ENCODE peak calls at places on chromosomes 13 and 19, in four cellular contexts. B is HEK293T; C is stimulated activated naive CD8-positive, alpha-beta T cell treated with anti-CD3 and anti-CD28 coated beads, Interleukin-15, Interleukin-2, amounts not matched to agents 100 U/mL and 50 U/mL, for 24 hours; G is HFF-Myc. S is an unnamed sample.

GRCh38 chr13:101309014-101309619 is 107.2 kb downstream of the NALCN start:
- DNase-seq in C (no peak), G (no peak), B (no peak), S (no peak)

GRCh38 chr13:30857636-30858035 is 48.4 kb upstream of the MEDAG start:
- DNase-seq in C (no peak), B (no peak), G (no peak), S (no peak)

GRCh38 chr13:31793246-31793645 is 53.9 kb downstream of the RXFP2 start:
- DNase-seq in G (no peak), B (no peak), C (no peak), S (no peak)

GRCh38 chr19:46784262-46785053 is 3.9 kb downstream of the SLC1A5 start:
- DNase-seq in C (peak), G (no peak), B (peak), S (peak)

GRCh38 chr19:18876865-18877264 is 19.1 kb downstream of the CERS1 start:
- DNase-seq in B (no peak), C (no peak), G (no peak), S (no peak)

GRCh38 chr13:98370806-98371553 is 193.9 kb upstream of the RNF113B start:
- DNase-seq in C (no peak), G (peak), B (no peak), S (no peak)

GRCh38 chr13:99496322-99497142 is 4.7 kb upstream of the TM9SF2 start:
- DNase-seq in C (peak), G (no peak), B (no peak), S (no peak)

GRCh38 chr13:113656015-113656588 is 1.9 kb downstream of the ATP4B start:
- DNase-seq in G (no peak), B (no peak), C (no peak), S (no peak)

GRCh38 chr19:15265849-15266248 is 33.6 kb upstream of the EPHX3 start:
- DNase-seq in B (no peak), G (peak), C (no peak), S (no peak)

GRCh38 chr19:13284929-13285928 is 135.0 kb downstream of the IER2 start:
- DNase-seq in C (no peak), B (no peak), G (no peak), S (no peak)

GRCh38 chr19:17605761-17606745 is 50.6 kb downstream of the COLGALT1 start:
- DNase-seq in G (peak), C (peak), B (peak), S (peak)

GRCh38 chr19:7109678-7110289 is 40.3 kb downstream of the ZNF557 start:
- DNase-seq in G (no peak), C (no peak), B (no peak), S (no peak)

GRCh38 chr19:49820125-49820524 is 2.0 kb downstream of the MED25 start:
- DNase-seq in B (no peak), G (no peak), C (no peak), S (no peak)

GRCh38 chr13:44763604-44764311 is 187.6 kb upstream of the TSC22D1 start:
- DNase-seq in C (no peak), G (no peak), B (no peak), S (no peak)

GRCh38 chr13:61414136-61414535 is 1.5 kb downstream of the PCDH20 start:
- DNase-seq in B (peak), C (no peak), G (no peak), S (no peak)

GRCh38 chr13:110015253-110015652 is 228.9 kb upstream of the IRS2 start:
- DNase-seq in C (no peak), B (no peak), G (no peak), S (no peak)

GRCh38 chr19:38005224-38005614 is 98.2 kb downstream of the SIPA1L3 start:
- DNase-seq in B (no peak), G (no peak), C (no peak), S (no peak)

GRCh38 chr19:18440421-18440877 is 2.5 kb upstream of the ISYNA1 start:
- DNase-seq in G (no peak), C (peak), B (no peak), S (no peak)

GRCh38 chr19:41442473-41443360 is at the start of gene ERICH4:
- DNase-seq in B (no peak), G (no peak), C (no peak), S (no peak)

GRCh38 chr19:2819540-2820111 is at the start of gene ZNF554:
- DNase-seq in B (peak), G (peak), C (peak), S (peak)

GRCh38 chr19:15623711-15624318 is 8.8 kb downstream of the CYP4F8 start:
- DNase-seq in B (no peak), G (no peak), C (peak), S (no peak)

GRCh38 chr13:35881360-35881759 is 249.8 kb downstream of the DCLK1 start:
- DNase-seq in C (no peak), G (no peak), B (no peak), S (no peak)

GRCh38 chr13:67134322-67135129 is 95.6 kb downstream of the PCDH9 start:
- DNase-seq in G (no peak), C (no peak), B (peak), S (no peak)

GRCh38 chr13:35144496-35144895 is 202.4 kb downstream of the NBEA start:
- DNase-seq in C (no peak), G (no peak), B (no peak), S (no peak)

GRCh38 chr19:7534531-7534980 is 961 bp upstream of the PNPLA6 start:
- DNase-seq in B (peak), C (peak), G (peak), S (no peak)

GRCh38 chr13:47594833-47595232 is 406.2 kb downstream of the SUCLA2 start:
- DNase-seq in B (no peak), C (no peak), G (no peak), S (no peak)

GRCh38 chr19:51751655-51752054 is at the start of gene FPR1:
- DNase-seq in B (no peak), C (no peak), G (no peak), S (no peak)

GRCh38 chr19:36139473-36140288 is at the start of gene CAPNS1:
- DNase-seq in C (peak), G (peak), B (peak), S (peak)

GRCh38 chr13:104376588-104376987 is 1310.4 kb upstream of the SLC10A2 start:
- DNase-seq in B (no peak), G (no peak), C (no peak), S (no peak)

GRCh38 chr19:11014403-11014911 is 53.6 kb downstream of the SMARCA4 start:
- DNase-seq in B (no peak), G (no peak), C (no peak), S (no peak)

GRCh38 chr13:24050796-24051715 is 109.5 kb upstream of the SPATA13 start:
- DNase-seq in G (no peak), C (no peak), B (no peak), S (no peak)

GRCh38 chr13:35810286-35810685 is 320.9 kb downstream of the DCLK1 start:
- DNase-seq in B (no peak), G (no peak), C (no peak), S (no peak)

GRCh38 chr13:45219938-45220375 is 19.1 kb upstream of the KCTD4 start:
- DNase-seq in B (no peak), G (peak), C (no peak), S (no peak)

GRCh38 chr13:78595819-78596700 is 7.3 kb downstream of the POU4F1 start:
- DNase-seq in C (peak), G (no peak), B (no peak), S (peak)

GRCh38 chr13:26742691-26743358 is 17.8 kb downstream of the GPR12 start:
- DNase-seq in C (no peak), G (no peak), B (no peak), S (no peak)

GRCh38 chr13:61247149-61247936 is 168.3 kb downstream of the PCDH20 start:
- DNase-seq in G (no peak), B (no peak), C (no peak), S (no peak)

GRCh38 chr19:10884273-10884672 is 12.9 kb downstream of the CARM1 start:
- DNase-seq in B (no peak), G (no peak), C (no peak), S (no peak)

GRCh38 chr19:13099073-13099999 is 3.3 kb downstream of the LYL1 start:
- DNase-seq in B (no peak), G (no peak), C (peak), S (peak)